ENCODE peak calls at places on chromosomes 6 and 20, in seven cellular contexts. E, L, Z, O, S, V and B are unnamed samples.
A peak's percentile ranks its signal among the peaks of the same experiment; 100 is the strongest.

GRCh38 chr20:45833883-45834796 is 541 bp downstream of the SNX21 start:
- DNase-seq in E (peak; percentile 49), S (peak; percentile 93), V (peak; percentile 40), Z (peak; percentile 77), L (peak; percentile 89), O (peak; percentile 77), B (peak; percentile 79)

GRCh38 chr6:137705166-137706064 is 161.6 kb upstream of the TNFAIP3 start:
- DNase-seq in Z (peak; percentile 33), L (peak; percentile 45), O (peak; percentile 66), S (peak; percentile 85), E (peak; percentile 63), V (peak; percentile 83), B (peak; percentile 49)

GRCh38 chr6:53734473-53735299 is 60.1 kb upstream of the LRRC1 start:
- DNase-seq in L (peak; percentile 74), Z (no peak), S (peak; percentile 78), V (peak; percentile 86), E (peak; percentile 78), O (peak; percentile 85), B (peak; percentile 79)

GRCh38 chr6:109612268-109612667 is 78.7 kb downstream of the AK9 start:
- DNase-seq in V (no peak), E (no peak), Z (no peak), O (no peak), S (no peak), L (no peak), B (peak; percentile 32)

GRCh38 chr6:79672631-79673065 is 41.5 kb downstream of the SH3BGRL2 start:
- DNase-seq in L (no peak), E (peak; percentile 45), O (peak; percentile 33), Z (no peak), V (peak; percentile 30), S (no peak), B (peak; percentile 73)

GRCh38 chr20:32429745-32430360 is 71.7 kb downstream of the ASXL1 start:
- DNase-seq in E (no peak), S (no peak), L (no peak), V (no peak), Z (no peak), O (no peak), B (no peak)

GRCh38 chr6:126804255-126805064 is 314.0 kb upstream of the RSPO3 start:
- DNase-seq in E (peak; percentile 55), L (no peak), Z (peak; percentile 43), V (peak; percentile 69), S (no peak), O (peak; percentile 67), B (peak; percentile 68)

GRCh38 chr20:47444584-47444983 is 57.1 kb upstream of the NCOA3 start:
- DNase-seq in L (no peak), S (no peak), V (no peak), O (no peak), E (no peak), Z (no peak), B (no peak)

GRCh38 chr6:4336778-4337442 is 201.5 kb upstream of the ECI2 start:
- DNase-seq in Z (no peak), V (peak; percentile 37), O (peak; percentile 93), L (no peak), E (no peak), S (no peak), B (no peak)

GRCh38 chr6:69813508-69813907 is 16.7 kb upstream of the LMBRD1 start:
- DNase-seq in V (peak; percentile 20), O (peak; percentile 11), E (no peak), Z (no peak), S (no peak), L (no peak), B (no peak)

GRCh38 chr6:52622810-52623209 is 46.0 kb upstream of the TRAM2 start:
- DNase-seq in L (no peak), E (no peak), O (no peak), S (no peak), V (no peak), Z (no peak), B (no peak)

GRCh38 chr6:153790048-153790447 is 249.0 kb upstream of the OPRM1 start:
- DNase-seq in L (peak; percentile 34), S (no peak), E (peak; percentile 13), Z (no peak), O (peak; percentile 91), V (no peak), B (peak; percentile 62)

GRCh38 chr6:75213112-75213511 is 7.3 kb upstream of the COL12A1 start:
- DNase-seq in O (no peak), L (no peak), Z (no peak), S (no peak), V (peak; percentile 9), E (no peak), B (no peak)
- H3K23ac ChIP-seq in O (no peak overlapping the region), L (no peak overlapping the region), Z (no peak overlapping the region), S (no peak overlapping the region), V (no peak overlapping the region), E (no peak overlapping the region), B (no peak overlapping the region)

GRCh38 chr6:149897855-149898744 is at the start of gene RAET1E:
- DNase-seq in O (no peak), Z (no peak), E (no peak), V (no peak), S (no peak), L (no peak), B (peak; percentile 16)

GRCh38 chr6:149895702-149896310 is 2.1 kb downstream of the RAET1E start:
- DNase-seq in E (peak; percentile 62), Z (no peak), V (no peak), O (peak; percentile 78), L (no peak), S (no peak), B (no peak)

GRCh38 chr6:149897015-149897697 is 757 bp downstream of the RAET1E start:
- DNase-seq in L (no peak), V (peak; percentile 22), Z (no peak), S (no peak), E (peak; percentile 92), O (peak; percentile 74), B (no peak)

GRCh38 chr6:149898966-149899365 is 1.1 kb upstream of the RAET1E start:
- DNase-seq in S (no peak), O (no peak), L (no peak), E (no peak), Z (no peak), V (no peak), B (no peak)

DNA sequence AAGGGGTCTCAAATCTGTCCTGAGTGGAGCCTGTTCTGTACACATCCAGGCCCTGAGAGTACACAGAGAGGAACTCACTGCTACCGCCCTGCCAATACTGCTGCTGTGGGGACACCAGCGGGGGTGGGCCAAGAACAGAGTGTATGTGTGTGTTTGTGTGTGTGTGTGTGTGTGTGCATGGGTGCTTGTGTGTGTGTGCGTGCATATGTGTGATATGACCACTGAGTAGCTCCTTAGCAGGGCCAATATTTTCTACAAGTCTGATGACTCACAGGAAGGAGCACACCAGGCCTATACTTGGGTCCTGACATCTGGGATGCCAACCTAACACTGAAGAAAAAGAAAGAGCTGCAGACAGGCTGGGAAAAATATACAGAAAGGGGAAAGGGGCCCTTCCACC is 1.4 kb downstream of the RAET1E start:
- DNase-seq in V (no peak), O (peak; percentile 73), S (no peak), E (peak; percentile 52), L (no peak), Z (no peak), B (no peak)
- H3K4me2 ChIP-seq in V (no peak overlapping the region), O (no peak overlapping the region), S (no peak overlapping the region), E (peak overlapping the region; percentile 60), L (no peak overlapping the region), Z (no peak overlapping the region), B (no peak overlapping the region)

GRCh38 chr6:66065313-66065712 is 358.3 kb upstream of the EYS start:
- DNase-seq in L (no peak), E (no peak), Z (no peak), V (no peak), S (no peak), O (no peak), B (no peak)
- H3K4me1 ChIP-seq in L (no peaks in the 10 kb centered on the region), E (no peaks in the 10 kb centered on the region), Z (no peaks in the 10 kb centered on the region), V (no peaks in the 10 kb centered on the region), S (no peaks in the 10 kb centered on the region), O (no peaks in the 10 kb centered on the region), B (no peaks in the 10 kb centered on the region)

GRCh38 chr6:37710616-37711015 is 12.9 kb upstream of the MDGA1 start:
- DNase-seq in Z (no peak), V (no peak), E (no peak), O (no peak), S (no peak), L (no peak), B (no peak)
- H3K23ac ChIP-seq in Z (no peak overlapping the region), V (no peak overlapping the region), E (no peak overlapping the region), O (no peak overlapping the region), S (no peak overlapping the region), L (no peak overlapping the region), B (no peak overlapping the region)